ENCODE peak calls at places on chromosome X, in four cellular contexts. R is HT-29, Q is iPS-NIHi11, I is heart right ventricle. H is an unnamed sample.
A peak's percentile ranks its signal among the peaks of the same experiment; 100 is the strongest.

GRCh38 chrX:139596068-139596467 is 65.5 kb downstream of the F9 start:
- DNase-seq in Q (peak; percentile 5), R (no peak), I (no peak), H (no peak)

GRCh38 chrX:2955281-2955680 is 26.1 kb upstream of the ARSD start:
- DNase-seq in I (no peak), Q (no peak), R (no peak), H (no peak)

GRCh38 chrX:149630681-149631292 is 805 bp downstream of the TMEM185A start:
- DNase-seq in I (peak; percentile 11), R (peak; percentile 61), Q (no peak), H (peak; percentile 6)

GRCh38 chrX:123167621-123168020 is 16.5 kb upstream of the GRIA3 start:
- DNase-seq in R (no peak), Q (no peak), I (no peak), H (no peak)

GRCh38 chrX:53254570-53255461 is 26.6 kb downstream of the IQSEC2 start:
- DNase-seq in I (no peak), Q (no peak), R (no peak), H (no peak)

GRCh38 chrX:41045960-41046567 is 39.2 kb upstream of the USP9X start:
- DNase-seq in Q (peak; percentile 4), I (peak; percentile 2), R (no peak), H (no peak)

GRCh38 chrX:19627081-19627480 is 111.8 kb upstream of the MAP3K15 start:
- DNase-seq in I (no peak), R (no peak), Q (no peak), H (no peak)

GRCh38 chrX:26558719-26559386 is 342.9 kb downstream of the MAGEB5 start:
- DNase-seq in Q (no peak), R (no peak), I (no peak), H (no peak)

GRCh38 chrX:2549874-2550273 is 49.1 kb upstream of the DHRSX start:
- DNase-seq in R (no peak), Q (no peak), I (no peak), H (no peak)